ENCODE peak calls at places on chromosomes 3 and 15, in six cellular contexts. One of them, this sample, is unnamed.

GRCh38 chr3:131393868-131394267 is 12.3 kb downstream of the NUDT16 start:
- DNase-seq in CD14-positive monocyte: no peak
- DNase-seq in right lobe of liver: no peak
- DNase-seq in WERI-Rb-1: peak; percentile 26
- DNase-seq in B cell: no peak
- DNase-seq in body of pancreas: no peak
- DNase-seq in this sample: no peak

GRCh38 chr3:28574036-28574435 is 225.4 kb upstream of the AZI2 start:
- DNase-seq in CD14-positive monocyte: no peak
- DNase-seq in right lobe of liver: no peak
- DNase-seq in WERI-Rb-1: no peak
- DNase-seq in B cell: no peak
- DNase-seq in body of pancreas: no peak
- DNase-seq in this sample: no peak

GRCh38 chr3:51245871-51246270 is 139.2 kb upstream of the MANF start:
- DNase-seq in CD14-positive monocyte: no peak
- DNase-seq in right lobe of liver: no peak
- DNase-seq in WERI-Rb-1: no peak
- DNase-seq in B cell: no peak
- DNase-seq in body of pancreas: no peak
- DNase-seq in this sample: no peak

GRCh38 chr3:172680684-172681083 is 30.2 kb downstream of the NCEH1 start:
- DNase-seq in CD14-positive monocyte: no peak
- DNase-seq in right lobe of liver: no peak
- DNase-seq in WERI-Rb-1: no peak
- DNase-seq in B cell: no peak
- DNase-seq in body of pancreas: no peak
- DNase-seq in this sample: no peak

GRCh38 chr3:175070946-175071345 is 211.8 kb downstream of the NAALADL2 start:
- DNase-seq in CD14-positive monocyte: no peak
- DNase-seq in right lobe of liver: no peak
- DNase-seq in WERI-Rb-1: no peak
- DNase-seq in B cell: no peak
- DNase-seq in body of pancreas: no peak
- DNase-seq in this sample: no peak

GRCh38 chr15:82972990-82973389 is 13.0 kb upstream of the RAMAC start:
- DNase-seq in CD14-positive monocyte: no peak
- DNase-seq in right lobe of liver: no peak
- DNase-seq in WERI-Rb-1: no peak
- DNase-seq in B cell: no peak
- DNase-seq in body of pancreas: no peak
- DNase-seq in this sample: no peak

GRCh38 chr3:169148448-169149348 is 514.8 kb downstream of the MECOM start:
- DNase-seq in CD14-positive monocyte: no peak
- DNase-seq in right lobe of liver: no peak
- DNase-seq in WERI-Rb-1: no peak
- DNase-seq in B cell: no peak
- DNase-seq in body of pancreas: peak; percentile 55
- DNase-seq in this sample: no peak

GRCh38 chr15:65400760-65401606 is 21.8 kb downstream of the IGDCC4 start:
- DNase-seq in CD14-positive monocyte: no peak
- DNase-seq in right lobe of liver: peak; percentile 58
- DNase-seq in WERI-Rb-1: peak; percentile 86
- DNase-seq in B cell: peak; percentile 68
- DNase-seq in body of pancreas: peak; percentile 82
- DNase-seq in this sample: peak; percentile 89

GRCh38 chr3:42876940-42877720 is 1.5 kb upstream of the CYP8B1 start:
- DNase-seq in CD14-positive monocyte: no peak
- DNase-seq in right lobe of liver: no peak
- DNase-seq in WERI-Rb-1: no peak
- DNase-seq in B cell: no peak
- DNase-seq in body of pancreas: peak; percentile 18
- DNase-seq in this sample: no peak

GRCh38 chr3:39970982-39971381 is 161.6 kb downstream of the MYRIP start:
- DNase-seq in CD14-positive monocyte: no peak
- DNase-seq in right lobe of liver: no peak
- DNase-seq in WERI-Rb-1: no peak
- DNase-seq in B cell: no peak
- DNase-seq in body of pancreas: no peak
- DNase-seq in this sample: no peak

GRCh38 chr15:43285609-43286037 is 18.9 kb upstream of the TGM5 start:
- DNase-seq in CD14-positive monocyte: no peak
- DNase-seq in right lobe of liver: no peak
- DNase-seq in WERI-Rb-1: peak; percentile 50
- DNase-seq in B cell: peak; percentile 76
- DNase-seq in body of pancreas: peak; percentile 69
- DNase-seq in this sample: peak; percentile 86

GRCh38 chr3:32301426-32301825 is 62.9 kb downstream of the CMTM8 start:
- DNase-seq in CD14-positive monocyte: no peak
- DNase-seq in right lobe of liver: no peak
- DNase-seq in WERI-Rb-1: no peak
- DNase-seq in B cell: no peak
- DNase-seq in body of pancreas: no peak
- DNase-seq in this sample: no peak

GRCh38 chr15:89332446-89332845 is 2.2 kb downstream of the POLG start:
- DNase-seq in CD14-positive monocyte: no peak
- DNase-seq in right lobe of liver: no peak
- DNase-seq in WERI-Rb-1: peak; percentile 43
- DNase-seq in B cell: peak; percentile 63
- DNase-seq in body of pancreas: no peak
- DNase-seq in this sample: no peak

GRCh38 chr15:63408514-63408913 is 26.9 kb upstream of the CA12 start:
- DNase-seq in CD14-positive monocyte: no peak
- DNase-seq in right lobe of liver: no peak
- DNase-seq in WERI-Rb-1: no peak
- DNase-seq in B cell: no peak
- DNase-seq in body of pancreas: no peak
- DNase-seq in this sample: no peak

GRCh38 chr3:94147039-94147438 is 84.2 kb downstream of the NSUN3 start:
- DNase-seq in CD14-positive monocyte: no peak
- DNase-seq in right lobe of liver: no peak
- DNase-seq in WERI-Rb-1: no peak
- DNase-seq in B cell: no peak
- DNase-seq in body of pancreas: no peak
- DNase-seq in this sample: no peak

GRCh38 chr3:58640700-58641372 is 25.7 kb downstream of the FAM3D start:
- DNase-seq in CD14-positive monocyte: peak; percentile 53
- DNase-seq in right lobe of liver: peak; percentile 80
- DNase-seq in WERI-Rb-1: peak; percentile 86
- DNase-seq in B cell: peak; percentile 72
- DNase-seq in body of pancreas: peak; percentile 82
- DNase-seq in this sample: peak; percentile 87

GRCh38 chr15:63085289-63085688 is 36.4 kb upstream of the LACTB start:
- DNase-seq in CD14-positive monocyte: no peak
- DNase-seq in right lobe of liver: no peak
- DNase-seq in WERI-Rb-1: no peak
- DNase-seq in B cell: no peak
- DNase-seq in body of pancreas: no peak
- DNase-seq in this sample: no peak

GRCh38 chr3:31668258-31668657 is 135.5 kb downstream of the STT3B start:
- DNase-seq in CD14-positive monocyte: no peak
- DNase-seq in right lobe of liver: no peak
- DNase-seq in WERI-Rb-1: no peak
- DNase-seq in B cell: no peak
- DNase-seq in body of pancreas: no peak
- DNase-seq in this sample: no peak

GRCh38 chr15:67506775-67507747 is 13.9 kb upstream of the C15orf61 start:
- DNase-seq in CD14-positive monocyte: no peak
- DNase-seq in right lobe of liver: no peak
- DNase-seq in WERI-Rb-1: no peak
- DNase-seq in B cell: no peak
- DNase-seq in body of pancreas: no peak
- DNase-seq in this sample: no peak

GRCh38 chr3:62109534-62109933 is 263.8 kb downstream of the FEZF2 start:
- DNase-seq in CD14-positive monocyte: no peak
- DNase-seq in right lobe of liver: no peak
- DNase-seq in WERI-Rb-1: no peak
- DNase-seq in B cell: no peak
- DNase-seq in body of pancreas: no peak
- DNase-seq in this sample: no peak

GRCh38 chr3:141557961-141558706 is 71.3 kb downstream of the RASA2 start:
- DNase-seq in CD14-positive monocyte: no peak
- DNase-seq in right lobe of liver: no peak
- DNase-seq in WERI-Rb-1: no peak
- DNase-seq in B cell: no peak
- DNase-seq in body of pancreas: no peak
- DNase-seq in this sample: no peak

GRCh38 chr3:127358641-127359040 is 70.8 kb upstream of the PRR20G start:
- DNase-seq in CD14-positive monocyte: no peak
- DNase-seq in right lobe of liver: no peak
- DNase-seq in WERI-Rb-1: no peak
- DNase-seq in B cell: no peak
- DNase-seq in body of pancreas: no peak
- DNase-seq in this sample: no peak

GRCh38 chr3:111636506-111636905 is 41.4 kb upstream of the ZBED2 start:
- DNase-seq in CD14-positive monocyte: no peak
- DNase-seq in right lobe of liver: no peak
- DNase-seq in WERI-Rb-1: no peak
- DNase-seq in B cell: no peak
- DNase-seq in body of pancreas: no peak
- DNase-seq in this sample: no peak

GRCh38 chr3:112470791-112471190 is 28.5 kb downstream of the BTLA start:
- DNase-seq in CD14-positive monocyte: no peak
- DNase-seq in right lobe of liver: no peak
- DNase-seq in WERI-Rb-1: no peak
- DNase-seq in B cell: no peak
- DNase-seq in body of pancreas: no peak
- DNase-seq in this sample: no peak

GRCh38 chr15:59649603-59650002 is 7.7 kb downstream of the GTF2A2 start:
- DNase-seq in CD14-positive monocyte: no peak
- DNase-seq in right lobe of liver: no peak
- DNase-seq in WERI-Rb-1: no peak
- DNase-seq in B cell: no peak
- DNase-seq in body of pancreas: no peak
- DNase-seq in this sample: no peak

GRCh38 chr3:44825264-44825925 is 36.3 kb upstream of the TMEM42 start:
- DNase-seq in CD14-positive monocyte: no peak
- DNase-seq in right lobe of liver: no peak
- DNase-seq in WERI-Rb-1: no peak
- DNase-seq in B cell: no peak
- DNase-seq in body of pancreas: no peak
- DNase-seq in this sample: peak; percentile 43

GRCh38 chr15:27866505-27867165 is 232.5 kb downstream of the OCA2 start:
- DNase-seq in CD14-positive monocyte: no peak
- DNase-seq in right lobe of liver: no peak
- DNase-seq in WERI-Rb-1: no peak
- DNase-seq in B cell: no peak
- DNase-seq in body of pancreas: no peak
- DNase-seq in this sample: no peak

GRCh38 chr15:85652457-85652856 is 142.3 kb downstream of the KLHL25 start:
- DNase-seq in CD14-positive monocyte: no peak
- DNase-seq in right lobe of liver: no peak
- DNase-seq in WERI-Rb-1: no peak
- DNase-seq in B cell: no peak
- DNase-seq in body of pancreas: no peak
- DNase-seq in this sample: no peak

GRCh38 chr15:90286678-90287077 is 21.2 kb downstream of the NGRN start:
- DNase-seq in CD14-positive monocyte: no peak
- DNase-seq in right lobe of liver: no peak
- DNase-seq in WERI-Rb-1: peak; percentile 28
- DNase-seq in B cell: peak; percentile 61
- DNase-seq in body of pancreas: peak; percentile 39
- DNase-seq in this sample: peak; percentile 62

GRCh38 chr3:161171639-161172552 is 49.2 kb upstream of the NMD3 start:
- DNase-seq in CD14-positive monocyte: no peak
- DNase-seq in right lobe of liver: no peak
- DNase-seq in WERI-Rb-1: no peak
- DNase-seq in B cell: no peak
- DNase-seq in body of pancreas: no peak
- DNase-seq in this sample: no peak
- TF ChIP-seq CTCF in CD14-positive monocyte: no peak
- TF ChIP-seq CTCF in right lobe of liver: peak; percentile 20
- TF ChIP-seq CTCF in WERI-Rb-1: peak; percentile 4
- TF ChIP-seq CTCF in B cell: no peak
- TF ChIP-seq CTCF in body of pancreas: peak; percentile 21
- TF ChIP-seq CTCF in this sample: no peak

DNA sequence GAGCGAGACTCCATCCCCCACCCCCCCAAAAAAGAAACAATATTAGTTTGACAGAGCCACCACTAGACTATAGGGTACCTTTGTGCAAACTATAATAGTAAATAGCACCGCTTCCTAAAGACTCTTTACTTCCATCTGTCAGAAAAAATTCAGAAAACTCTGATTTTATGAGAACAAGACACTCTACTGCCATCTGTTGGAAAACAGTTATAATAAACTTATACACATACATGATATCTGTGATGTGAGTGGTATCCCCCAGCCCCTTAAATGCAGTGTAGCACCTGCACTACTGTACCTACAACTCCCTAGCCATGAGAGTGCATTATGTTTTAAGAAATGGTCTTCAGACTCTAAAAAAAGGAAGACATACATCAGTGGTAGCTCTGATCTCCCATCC is 47.1 kb upstream of the CTDSPL start:
- DNase-seq in CD14-positive monocyte: no peak
- DNase-seq in right lobe of liver: no peak
- DNase-seq in WERI-Rb-1: no peak
- DNase-seq in B cell: no peak
- DNase-seq in body of pancreas: no peak
- DNase-seq in this sample: peak; percentile 39
- TF ChIP-seq CTCF in CD14-positive monocyte: peak; percentile 20
- TF ChIP-seq CTCF in right lobe of liver: no peak
- TF ChIP-seq CTCF in WERI-Rb-1: no peak
- TF ChIP-seq CTCF in B cell: no peak
- TF ChIP-seq CTCF in body of pancreas: peak; percentile 13
- TF ChIP-seq CTCF in this sample: peak; percentile 27

DNA sequence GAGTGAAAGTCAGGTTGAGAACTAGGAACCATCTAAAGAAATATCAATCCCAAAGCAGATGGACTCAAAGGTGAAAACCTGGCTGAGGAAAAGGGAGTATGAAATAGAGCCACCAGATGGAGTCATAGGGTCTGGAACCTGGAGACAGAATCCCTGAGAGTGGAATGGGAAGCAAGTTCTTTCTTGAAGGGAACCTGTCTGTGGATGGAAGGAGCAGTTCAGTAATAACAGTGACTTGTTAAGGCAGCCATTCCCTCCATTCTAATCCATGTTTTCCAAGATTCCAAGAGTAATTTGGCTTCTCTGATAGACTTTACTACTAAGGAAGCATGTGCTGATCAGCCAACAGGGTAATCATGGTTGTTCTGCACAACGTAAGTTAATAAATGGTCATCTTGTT is 22.5 kb upstream of the AQP9 start:
- DNase-seq in CD14-positive monocyte: no peak
- DNase-seq in right lobe of liver: no peak
- DNase-seq in WERI-Rb-1: no peak
- DNase-seq in B cell: no peak
- DNase-seq in body of pancreas: no peak
- DNase-seq in this sample: no peak
- TF ChIP-seq CTCF in CD14-positive monocyte: peak; percentile 44
- TF ChIP-seq CTCF in right lobe of liver: peak; percentile 41
- TF ChIP-seq CTCF in WERI-Rb-1: peak; percentile 18
- TF ChIP-seq CTCF in B cell: no peak
- TF ChIP-seq CTCF in body of pancreas: no peak
- TF ChIP-seq CTCF in this sample: no peak

GRCh38 chr3:38001456-38002081 is 11.0 kb downstream of the VILL start:
- DNase-seq in CD14-positive monocyte: peak; percentile 43
- DNase-seq in right lobe of liver: peak; percentile 18
- DNase-seq in WERI-Rb-1: peak; percentile 25
- DNase-seq in B cell: no peak
- DNase-seq in body of pancreas: peak; percentile 78
- DNase-seq in this sample: peak; percentile 16
- TF ChIP-seq CTCF in CD14-positive monocyte: no peak
- TF ChIP-seq CTCF in right lobe of liver: no peak
- TF ChIP-seq CTCF in WERI-Rb-1: peak; percentile 56
- TF ChIP-seq CTCF in B cell: no peak
- TF ChIP-seq CTCF in body of pancreas: peak; percentile 21
- TF ChIP-seq CTCF in this sample: no peak

GRCh38 chr3:27228805-27229204 is 140.4 kb downstream of the NEK10 start:
- DNase-seq in CD14-positive monocyte: no peak
- DNase-seq in right lobe of liver: no peak
- DNase-seq in WERI-Rb-1: peak; percentile 12
- DNase-seq in B cell: no peak
- DNase-seq in body of pancreas: no peak
- DNase-seq in this sample: no peak
- TF ChIP-seq CTCF in CD14-positive monocyte: no peak
- TF ChIP-seq CTCF in right lobe of liver: no peak
- TF ChIP-seq CTCF in WERI-Rb-1: no peak
- TF ChIP-seq CTCF in B cell: no peak
- TF ChIP-seq CTCF in body of pancreas: no peak
- TF ChIP-seq CTCF in this sample: no peak